ENCODE peak calls at places on chromosomes 2 and 18, in five cellular contexts. X, Z, L, V and D are unnamed samples.

GRCh38 chr2:159476329-159476728 is 140.0 kb downstream of the BAZ2B start:
- DNase-seq in X (no peak), Z (no peak), L (no peak), V (no peak), D (no peak)

GRCh38 chr18:10205136-10205535 is 249.3 kb upstream of the APCDD1 start:
- DNase-seq in X (no peak), Z (peak; percentile 70), L (no peak), V (no peak), D (no peak)

GRCh38 chr2:177306550-177306949 is 42.0 kb upstream of the NFE2L2 start:
- DNase-seq in X (no peak), Z (no peak), L (no peak), V (no peak), D (no peak)

GRCh38 chr2:14628906-14629305 is 3.6 kb upstream of the LRATD1 start:
- DNase-seq in X (no peak), Z (no peak), L (peak; percentile 43), V (no peak), D (no peak)

GRCh38 chr18:61025596-61025995 is 307.6 kb upstream of the CDH20 start:
- DNase-seq in X (no peak), Z (no peak), L (no peak), V (no peak), D (no peak)

GRCh38 chr2:40173276-40173675 is 278.6 kb downstream of the SLC8A1 start:
- DNase-seq in X (no peak), Z (peak; percentile 51), L (no peak), V (no peak), D (peak; percentile 20)

GRCh38 chr2:109393211-109393610 is 220.6 kb downstream of the SEPTIN10 start:
- DNase-seq in X (no peak), Z (no peak), L (no peak), V (no peak), D (no peak)

GRCh38 chr18:44922968-44923367 is 242.3 kb downstream of the SETBP1 start:
- DNase-seq in X (no peak), Z (peak; percentile 36), L (no peak), V (no peak), D (no peak)

GRCh38 chr18:79067611-79068010 is 1.6 kb upstream of the ATP9B start:
- DNase-seq in X (no peak), Z (no peak), L (no peak), V (no peak), D (no peak)

GRCh38 chr18:41096504-41096903 is 858.5 kb upstream of the PIK3C3 start:
- DNase-seq in X (no peak), Z (peak; percentile 14), L (peak; percentile 14), V (peak; percentile 15), D (no peak)

GRCh38 chr18:55189972-55190371 is 230.7 kb upstream of the CCDC68 start:
- DNase-seq in X (no peak), Z (no peak), L (peak; percentile 26), V (peak; percentile 68), D (no peak)

GRCh38 chr2:224938670-224939309 is 103.5 kb downstream of the DOCK10 start:
- DNase-seq in X (no peak), Z (peak; percentile 63), L (no peak), V (peak; percentile 60), D (no peak)

GRCh38 chr2:99675110-99675661 is 185.4 kb upstream of the REV1 start:
- DNase-seq in X (no peak), Z (no peak), L (no peak), V (no peak), D (no peak)

GRCh38 chr2:195146761-195147160 is 510.3 kb upstream of the SLC39A10 start:
- DNase-seq in X (no peak), Z (no peak), L (no peak), V (no peak), D (no peak)

GRCh38 chr2:42813773-42814172 is 21.4 kb upstream of the HAAO start:
- DNase-seq in X (no peak), Z (no peak), L (no peak), V (no peak), D (no peak)

GRCh38 chr2:240640939-240641338 is 15.7 kb downstream of the GPR35 start:
- DNase-seq in X (peak; percentile 61), Z (peak; percentile 13), L (peak; percentile 76), V (peak; percentile 82), D (no peak)

GRCh38 chr2:101349893-101350662 is 37.2 kb downstream of the CREG2 start:
- DNase-seq in X (no peak), Z (peak; percentile 45), L (peak; percentile 55), V (no peak), D (no peak)

GRCh38 chr2:176114930-176115625 is 1.5 kb upstream of the HOXD10 start:
- DNase-seq in X (no peak), Z (no peak), L (no peak), V (no peak), D (no peak)

GRCh38 chr2:119142822-119143221 is 15.7 kb downstream of the C1QL2 start:
- DNase-seq in X (no peak), Z (no peak), L (no peak), V (no peak), D (no peak)

GRCh38 chr2:174392706-174393105 is 2.8 kb upstream of the SCRN3 start:
- DNase-seq in X (no peak), Z (no peak), L (no peak), V (no peak), D (no peak)

GRCh38 chr2:107325983-107326786 is 440.2 kb upstream of the ST6GAL2 start:
- DNase-seq in X (peak; percentile 68), Z (no peak), L (no peak), V (no peak), D (no peak)

GRCh38 chr2:24586955-24587354 is 95.9 kb downstream of the NCOA1 start:
- DNase-seq in X (no peak), Z (no peak), L (no peak), V (no peak), D (no peak)

GRCh38 chr18:75351409-75351808 is 76.1 kb downstream of the SMIM21 start:
- DNase-seq in X (no peak), Z (no peak), L (no peak), V (no peak), D (no peak)

GRCh38 chr2:43018179-43019024 is 208.0 kb downstream of the ZFP36L2 start:
- DNase-seq in X (peak; percentile 91), Z (peak; percentile 90), L (peak; percentile 75), V (no peak), D (peak; percentile 80)

GRCh38 chr18:8450013-8450412 is 159.2 kb upstream of the RAB12 start:
- DNase-seq in X (no peak), Z (no peak), L (no peak), V (peak; percentile 50), D (no peak)

GRCh38 chr2:65386340-65386739 is 46.1 kb downstream of the SPRED2 start:
- DNase-seq in X (no peak), Z (no peak), L (no peak), V (no peak), D (no peak)

GRCh38 chr2:64062840-64063239 is 43.6 kb upstream of the VPS54 start:
- DNase-seq in X (no peak), Z (peak; percentile 67), L (peak; percentile 32), V (no peak), D (peak; percentile 18)

GRCh38 chr2:33712674-33713073 is 113.6 kb upstream of the FAM98A start:
- DNase-seq in X (no peak), Z (no peak), L (no peak), V (no peak), D (no peak)

GRCh38 chr2:231378028-231378722 is 17.3 kb upstream of the B3GNT7 start:
- DNase-seq in X (no peak), Z (no peak), L (peak; percentile 77), V (no peak), D (no peak)

GRCh38 chr2:216927163-216927562 is 67.3 kb upstream of the TNP1 start:
- DNase-seq in X (no peak), Z (no peak), L (no peak), V (no peak), D (no peak)

GRCh38 chr2:65397122-65397521 is 35.3 kb downstream of the SPRED2 start:
- DNase-seq in X (no peak), Z (peak; percentile 43), L (no peak), V (no peak), D (no peak)

GRCh38 chr2:197452754-197453122 is 614 bp upstream of the COQ10B start:
- DNase-seq in X (no peak), Z (no peak), L (no peak), V (no peak), D (no peak)

GRCh38 chr2:197453914-197454398 is 604 bp downstream of the COQ10B start:
- DNase-seq in X (peak; percentile 92), Z (peak; percentile 93), L (no peak), V (no peak), D (peak; percentile 80)

GRCh38 chr2:197454923-197455322 is 1.6 kb downstream of the COQ10B start:
- DNase-seq in X (no peak), Z (no peak), L (no peak), V (no peak), D (no peak)

GRCh38 chr2:197455428-197455827 is 2.1 kb downstream of the COQ10B start:
- DNase-seq in X (no peak), Z (no peak), L (no peak), V (no peak), D (no peak)

GRCh38 chr2:197453123-197453913 is at the start of gene COQ10B:
- DNase-seq in X (peak; percentile 100), Z (peak; percentile 100), L (peak; percentile 100), V (peak; percentile 99), D (peak; percentile 99)
- TF ChIP-seq CTCF in X (peak; percentile 15), Z (peak; percentile 24), L (peak; percentile 34), V (peak; percentile 37), D (peak; percentile 26)

GRCh38 chr2:38406597-38407110 is 29.6 kb upstream of the ATL2 start:
- DNase-seq in X (no peak), Z (no peak), L (no peak), V (no peak), D (no peak)
- H3K4me3 ChIP-seq in X (no peak overlapping the region), Z (no peak overlapping the region), L (no peak overlapping the region), V (no peak overlapping the region), D (no peak overlapping the region)

GRCh38 chr2:234665304-234665703 is 168.4 kb upstream of the ARL4C start:
- DNase-seq in X (no peak), Z (no peak), L (no peak), V (no peak), D (no peak)
- TF ChIP-seq CTCF in X (no peak), Z (no peak), L (no peak), V (no peak), D (no peak)

GRCh38 chr18:3392467-3392855 is 57.5 kb upstream of the TGIF1 start:
- DNase-seq in X (no peak), Z (no peak), L (no peak), V (no peak), D (no peak)

GRCh38 chr18:3388323-3388722 is 61.6 kb upstream of the TGIF1 start:
- DNase-seq in X (no peak), Z (no peak), L (no peak), V (no peak), D (no peak)

GRCh38 chr18:3388980-3389379 is 61.0 kb upstream of the TGIF1 start:
- DNase-seq in X (no peak), Z (no peak), L (no peak), V (no peak), D (no peak)

GRCh38 chr18:3391704-3392466 is 58.1 kb upstream of the TGIF1 start:
- DNase-seq in X (no peak), Z (no peak), L (no peak), V (no peak), D (no peak)

DNA sequence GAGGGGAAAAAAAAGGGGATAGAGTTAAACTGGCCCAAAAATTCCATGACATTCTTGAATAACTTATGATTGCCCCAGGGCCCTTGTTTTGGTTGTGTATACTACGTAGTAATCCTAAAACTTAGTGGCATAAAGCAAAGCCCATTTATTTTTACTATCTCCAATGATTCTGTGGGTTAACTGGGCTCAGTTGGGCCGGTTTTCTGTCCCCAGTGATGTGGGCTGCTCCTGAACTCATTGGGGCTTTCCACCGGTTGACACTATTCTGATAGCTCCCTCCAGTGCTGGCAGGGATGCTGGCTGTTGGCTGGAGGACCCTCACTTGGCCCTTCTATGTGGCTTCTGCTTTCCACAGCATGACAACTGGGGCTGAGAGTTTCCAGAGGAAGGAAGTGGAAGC is 60.0 kb upstream of the TGIF1 start:
- DNase-seq in X (no peak), Z (no peak), L (no peak), V (no peak), D (no peak)
- H3K4me3 ChIP-seq in X (no peak overlapping the region), Z (no peak overlapping the region), L (no peak overlapping the region), V (no peak overlapping the region), D (no peak overlapping the region)